ENCODE peak calls at places on chromosomes 12 and 14, in nine cellular contexts. U, J, C, Z, V, Y, X, W and P are unnamed samples.

GRCh38 chr12:93742086-93742934 is 65.1 kb downstream of the CRADD start:
- DNase-seq in U (peak; percentile 91), J (peak; percentile 64), C (peak; percentile 85), Z (peak; percentile 82), V (peak; percentile 81), Y (peak; percentile 71), X (peak; percentile 21), W (peak; percentile 56), P (peak; percentile 76)

GRCh38 chr12:2752676-2753371 is 41.9 kb upstream of the FKBP4 start:
- DNase-seq in U (peak; percentile 87), J (peak; percentile 53), C (peak; percentile 76), Z (peak; percentile 83), V (peak; percentile 49), Y (peak; percentile 64), X (peak; percentile 48), W (peak; percentile 83), P (peak; percentile 81)

GRCh38 chr14:102900631-102901571 is 21.6 kb upstream of the AMN start:
- DNase-seq in U (peak; percentile 67), J (no peak), C (no peak), Z (peak; percentile 62), V (no peak), Y (no peak), X (no peak), W (no peak), P (no peak)

GRCh38 chr14:50813544-50813863 is 17.5 kb downstream of the NIN start:
- DNase-seq in U (no peak), J (no peak), C (no peak), Z (no peak), V (no peak), Y (peak; percentile 54), X (no peak), W (no peak), P (no peak)

GRCh38 chr12:56635539-56636117 is 5.5 kb upstream of the BAZ2A start:
- DNase-seq in U (no peak), J (no peak), C (no peak), Z (no peak), V (peak; percentile 17), Y (no peak), X (peak; percentile 58), W (peak; percentile 50), P (peak; percentile 70)

GRCh38 chr12:4434721-4435425 is 10.7 kb downstream of the FGF6 start:
- DNase-seq in U (no peak), J (no peak), C (no peak), Z (no peak), V (no peak), Y (no peak), X (no peak), W (peak; percentile 9), P (no peak)

GRCh38 chr12:109455706-109456105 is 21.4 kb downstream of the KCTD10 start:
- DNase-seq in U (no peak), J (no peak), C (no peak), Z (peak; percentile 87), V (no peak), Y (no peak), X (no peak), W (no peak), P (no peak)

GRCh38 chr12:95970905-95971304 is 25.2 kb downstream of the HAL start:
- DNase-seq in U (no peak), J (no peak), C (no peak), Z (no peak), V (no peak), Y (no peak), X (no peak), W (no peak), P (no peak)

GRCh38 chr12:45991289-45992249 is 1.2 kb upstream of the SCAF11 start:
- DNase-seq in U (peak; percentile 92), J (peak; percentile 60), C (peak; percentile 62), Z (peak; percentile 79), V (peak; percentile 77), Y (peak; percentile 45), X (peak; percentile 60), W (peak; percentile 83), P (peak; percentile 87)

GRCh38 chr12:48512855-48513254 is 12.6 kb upstream of the OR8S1 start:
- DNase-seq in U (no peak), J (no peak), C (no peak), Z (no peak), V (no peak), Y (no peak), X (no peak), W (no peak), P (no peak)

GRCh38 chr12:26017484-26018211 is 59.2 kb downstream of the RASSF8 start:
- DNase-seq in U (no peak), J (peak; percentile 53), C (peak; percentile 48), Z (peak; percentile 35), V (peak; percentile 60), Y (peak; percentile 50), X (no peak), W (no peak), P (no peak)

GRCh38 chr12:26010293-26010821 is 51.9 kb downstream of the RASSF8 start:
- DNase-seq in U (no peak), J (peak; percentile 43), C (peak; percentile 54), Z (no peak), V (no peak), Y (peak; percentile 58), X (no peak), W (no peak), P (no peak)

GRCh38 chr12:26009593-26009992 is 51.1 kb downstream of the RASSF8 start:
- DNase-seq in U (no peak), J (no peak), C (no peak), Z (no peak), V (no peak), Y (no peak), X (no peak), W (no peak), P (no peak)

GRCh38 chr12:26011099-26011498 is 52.6 kb downstream of the RASSF8 start:
- DNase-seq in U (no peak), J (peak; percentile 93), C (peak; percentile 93), Z (no peak), V (no peak), Y (peak; percentile 90), X (no peak), W (no peak), P (no peak)

DNA sequence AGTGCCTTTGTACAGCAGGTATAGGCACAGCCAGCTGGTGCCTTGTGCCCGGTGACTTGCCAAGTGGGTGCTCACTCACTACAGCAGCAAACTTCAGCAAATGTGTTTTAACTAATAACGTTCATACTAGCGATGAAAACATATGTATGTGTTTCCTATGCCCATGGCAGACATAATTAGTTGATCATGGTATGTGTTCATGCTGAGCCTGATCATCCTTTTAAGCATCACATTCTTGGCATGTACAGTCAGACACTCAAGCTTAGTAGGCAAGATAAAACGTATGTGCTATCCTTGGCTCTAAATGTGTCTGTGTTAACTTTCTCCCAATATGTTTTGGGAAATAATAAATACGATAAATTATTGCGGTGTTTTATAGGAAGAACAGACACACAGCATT is 55.6 kb downstream of the RASSF8 start:
- DNase-seq in U (no peak), J (no peak), C (no peak), Z (no peak), V (no peak), Y (no peak), X (no peak), W (no peak), P (no peak)
- H3K4me3 ChIP-seq in U (no peak overlapping the region), J (no peak overlapping the region), C (no peak overlapping the region), Z (no peak overlapping the region), V (no peak overlapping the region), Y (no peak overlapping the region), X (no peak overlapping the region), W (no peak overlapping the region), P (no peak overlapping the region)

GRCh38 chr12:69686731-69687130 is 12.4 kb downstream of the BEST3 start:
- DNase-seq in U (no peak), J (no peak), C (no peak), Z (no peak), V (no peak), Y (no peak), X (no peak), W (no peak), P (no peak)

GRCh38 chr12:69688021-69688420 is 11.1 kb downstream of the BEST3 start:
- DNase-seq in U (no peak), J (no peak), C (no peak), Z (no peak), V (no peak), Y (peak; percentile 21), X (no peak), W (no peak), P (no peak)

GRCh38 chr12:69687390-69687789 is 11.7 kb downstream of the BEST3 start:
- DNase-seq in U (no peak), J (peak; percentile 85), C (peak; percentile 19), Z (no peak), V (no peak), Y (peak; percentile 14), X (no peak), W (no peak), P (no peak)

GRCh38 chr12:69689638-69690037 is 9.5 kb downstream of the BEST3 start:
- DNase-seq in U (no peak), J (no peak), C (no peak), Z (no peak), V (no peak), Y (no peak), X (no peak), W (no peak), P (no peak)

GRCh38 chr12:69688496-69689427 is 10.3 kb downstream of the BEST3 start:
- DNase-seq in U (no peak), J (peak; percentile 95), C (peak; percentile 89), Z (no peak), V (peak; percentile 91), Y (peak; percentile 90), X (no peak), W (no peak), P (peak; percentile 52)
- H3K4me3 ChIP-seq in U (no peak overlapping the region), J (no peak overlapping the region), C (no peak overlapping the region), Z (no peak overlapping the region), V (peak overlapping the region; percentile 11), Y (no peak overlapping the region), X (no peak overlapping the region), W (no peak overlapping the region), P (no peak overlapping the region)

GRCh38 chr14:74664717-74665116 is 48.2 kb downstream of the AREL1 start:
- DNase-seq in U (no peak), J (no peak), C (no peak), Z (no peak), V (no peak), Y (no peak), X (no peak), W (no peak), P (no peak)

GRCh38 chr14:74660863-74661262 is 48.8 kb upstream of the LTBP2 start:
- DNase-seq in U (no peak), J (no peak), C (no peak), Z (no peak), V (no peak), Y (no peak), X (no peak), W (no peak), P (no peak)

GRCh38 chr14:74661726-74662450 is 49.9 kb upstream of the LTBP2 start:
- DNase-seq in U (no peak), J (no peak), C (no peak), Z (no peak), V (no peak), Y (no peak), X (no peak), W (no peak), P (peak; percentile 92)

GRCh38 chr14:74660167-74660566 is 48.1 kb upstream of the LTBP2 start:
- DNase-seq in U (no peak), J (no peak), C (no peak), Z (peak; percentile 27), V (no peak), Y (no peak), X (no peak), W (no peak), P (no peak)

GRCh38 chr14:74663884-74664283 is 49.0 kb downstream of the AREL1 start:
- DNase-seq in U (no peak), J (peak; percentile 59), C (no peak), Z (no peak), V (no peak), Y (no peak), X (no peak), W (no peak), P (peak; percentile 90)
- H3K4me3 ChIP-seq in U (no peak overlapping the region), J (no peak overlapping the region), C (no peak overlapping the region), Z (no peak overlapping the region), V (no peak overlapping the region), Y (no peak overlapping the region), X (no peak overlapping the region), W (no peak overlapping the region), P (no peak overlapping the region)

GRCh38 chr14:30221546-30221945 is 293.9 kb upstream of the PRKD1 start:
- DNase-seq in U (no peak), J (no peak), C (peak; percentile 14), Z (no peak), V (no peak), Y (no peak), X (no peak), W (no peak), P (no peak)
- H3K4me3 ChIP-seq in U (no peak overlapping the region), J (no peak overlapping the region), C (no peak overlapping the region), Z (no peak overlapping the region), V (no peak overlapping the region), Y (no peak overlapping the region), X (no peak overlapping the region), W (no peak overlapping the region), P (no peak overlapping the region)